ENCODE peak calls at places on chromosomes 16 and 17, in seven cellular contexts. T, X, A, Q, O, J and I are unnamed samples.

GRCh38 chr17:3944485-3945388 is 19.5 kb downstream of the ATP2A3 start:
- DNase-seq in T (peak), X (peak), A (peak), Q (no peak), O (peak), J (no peak), I (peak)

GRCh38 chr17:66834919-66835454 is at the start of gene CACNG5:
- DNase-seq in T (no peak), X (no peak), A (peak), Q (no peak), O (peak), J (no peak), I (no peak)

GRCh38 chr16:7550096-7550495 is 217.5 kb downstream of the RBFOX1 start:
- DNase-seq in T (no peak), X (no peak), A (no peak), Q (no peak), O (no peak), J (no peak), I (no peak)

GRCh38 chr17:35804658-35805192 is 4.6 kb upstream of the TAF15 start:
- DNase-seq in T (peak), X (peak), A (peak), Q (peak), O (peak), J (peak), I (peak)

GRCh38 chr16:47888142-47888541 is 267.7 kb downstream of the ABCC12 start:
- DNase-seq in T (no peak), X (peak), A (no peak), Q (peak), O (no peak), J (no peak), I (peak)

GRCh38 chr16:2532494-2533141 is 1.4 kb upstream of the CEMP1 start:
- DNase-seq in T (peak), X (no peak), A (peak), Q (peak), O (peak), J (peak), I (peak)

GRCh38 chr16:61909074-61909473 is 127.2 kb downstream of the CDH8 start:
- DNase-seq in T (no peak), X (no peak), A (no peak), Q (no peak), O (no peak), J (no peak), I (no peak)

GRCh38 chr16:88379694-88380040 is 3.1 kb upstream of the ZNF469 start:
- DNase-seq in T (no peak), X (no peak), A (peak), Q (no peak), O (no peak), J (no peak), I (no peak)

GRCh38 chr17:705863-706262 is 8.8 kb downstream of the VPS53 start:
- DNase-seq in T (no peak), X (no peak), A (no peak), Q (no peak), O (no peak), J (no peak), I (no peak)

GRCh38 chr16:74107795-74108610 is 188.6 kb upstream of the PSMD7 start:
- DNase-seq in T (peak), X (peak), A (no peak), Q (peak), O (peak), J (peak), I (peak)

GRCh38 chr17:76672270-76672851 is 28.8 kb upstream of the ST6GALNAC1 start:
- DNase-seq in T (no peak), X (no peak), A (no peak), Q (peak), O (no peak), J (no peak), I (peak)

GRCh38 chr16:24689128-24689527 is 40.3 kb upstream of the TNRC6A start:
- DNase-seq in T (peak), X (no peak), A (peak), Q (peak), O (peak), J (no peak), I (no peak)

GRCh38 chr17:10107320-10108165 is 90.9 kb downstream of the GAS7 start:
- DNase-seq in T (no peak), X (no peak), A (no peak), Q (no peak), O (no peak), J (no peak), I (no peak)

GRCh38 chr16:15773964-15774363 is 82.9 kb downstream of the MYH11 start:
- DNase-seq in T (no peak), X (no peak), A (no peak), Q (no peak), O (no peak), J (no peak), I (no peak)

GRCh38 chr17:58411408-58411894 is 5.9 kb downstream of the RNF43 start:
- DNase-seq in T (no peak), X (no peak), A (no peak), Q (no peak), O (no peak), J (no peak), I (no peak)

GRCh38 chr16:85486256-85486915 is 126.7 kb upstream of the GSE1 start:
- DNase-seq in T (no peak), X (no peak), A (no peak), Q (no peak), O (no peak), J (no peak), I (no peak)

GRCh38 chr17:17467720-17468119 is 9.1 kb upstream of the MED9 start:
- DNase-seq in T (no peak), X (no peak), A (no peak), Q (no peak), O (no peak), J (no peak), I (no peak)

GRCh38 chr17:50935201-50936124 is 69.3 kb upstream of the TOB1 start:
- DNase-seq in T (no peak), X (no peak), A (no peak), Q (peak), O (no peak), J (no peak), I (peak)

GRCh38 chr17:75849304-75849695 is 5.1 kb upstream of the UNC13D start:
- DNase-seq in T (no peak), X (no peak), A (no peak), Q (no peak), O (peak), J (no peak), I (no peak)

GRCh38 chr17:36731806-36732205 is 130.4 kb downstream of the MRM1 start:
- DNase-seq in T (no peak), X (peak), A (no peak), Q (no peak), O (no peak), J (no peak), I (peak)

GRCh38 chr17:72416054-72416691 is 295.4 kb downstream of the SOX9 start:
- DNase-seq in T (no peak), X (no peak), A (peak), Q (no peak), O (no peak), J (peak), I (no peak)

GRCh38 chr17:49817993-49818392 is 29.5 kb downstream of the KAT7 start:
- DNase-seq in T (no peak), X (no peak), A (no peak), Q (no peak), O (no peak), J (no peak), I (no peak)

GRCh38 chr16:77618951-77619350 is 103.4 kb upstream of the NUDT7 start:
- DNase-seq in T (no peak), X (no peak), A (no peak), Q (no peak), O (no peak), J (no peak), I (no peak)

GRCh38 chr17:13521784-13522183 is 79.9 kb downstream of the HS3ST3A1 start:
- DNase-seq in T (no peak), X (no peak), A (peak), Q (no peak), O (peak), J (no peak), I (no peak)

GRCh38 chr17:78979780-78980623 is at the start of gene LGALS3BP:
- DNase-seq in T (peak), X (no peak), A (peak), Q (peak), O (no peak), J (no peak), I (peak)

GRCh38 chr17:8016632-8017424 is 14.4 kb downstream of the GUCY2D start:
- DNase-seq in T (no peak), X (peak), A (peak), Q (no peak), O (peak), J (no peak), I (no peak)

GRCh38 chr17:83183951-83184506 is 104.6 kb downstream of the METRNL start:
- DNase-seq in T (no peak), X (no peak), A (no peak), Q (no peak), O (no peak), J (no peak), I (no peak)

GRCh38 chr16:27841911-27842310 is 221.6 kb downstream of the GSG1L start:
- DNase-seq in T (no peak), X (no peak), A (no peak), Q (no peak), O (no peak), J (no peak), I (no peak)

GRCh38 chr17:17061516-17061915 is 19.3 kb downstream of the MPRIP start:
- DNase-seq in T (no peak), X (no peak), A (no peak), Q (no peak), O (no peak), J (no peak), I (no peak)

GRCh38 chr17:79631640-79632431 is 21.0 kb upstream of the RBFOX3 start:
- DNase-seq in T (no peak), X (no peak), A (peak), Q (no peak), O (no peak), J (no peak), I (no peak)

GRCh38 chr16:54976651-54977200 is 46.1 kb downstream of the IRX5 start:
- DNase-seq in T (no peak), X (no peak), A (no peak), Q (no peak), O (no peak), J (no peak), I (no peak)

GRCh38 chr16:88415381-88416323 is 32.9 kb downstream of the ZNF469 start:
- DNase-seq in T (no peak), X (no peak), A (no peak), Q (no peak), O (peak), J (no peak), I (no peak)

GRCh38 chr16:8644513-8645140 is 23.1 kb downstream of the METTL22 start:
- DNase-seq in T (no peak), X (no peak), A (no peak), Q (no peak), O (no peak), J (no peak), I (no peak)

DNA sequence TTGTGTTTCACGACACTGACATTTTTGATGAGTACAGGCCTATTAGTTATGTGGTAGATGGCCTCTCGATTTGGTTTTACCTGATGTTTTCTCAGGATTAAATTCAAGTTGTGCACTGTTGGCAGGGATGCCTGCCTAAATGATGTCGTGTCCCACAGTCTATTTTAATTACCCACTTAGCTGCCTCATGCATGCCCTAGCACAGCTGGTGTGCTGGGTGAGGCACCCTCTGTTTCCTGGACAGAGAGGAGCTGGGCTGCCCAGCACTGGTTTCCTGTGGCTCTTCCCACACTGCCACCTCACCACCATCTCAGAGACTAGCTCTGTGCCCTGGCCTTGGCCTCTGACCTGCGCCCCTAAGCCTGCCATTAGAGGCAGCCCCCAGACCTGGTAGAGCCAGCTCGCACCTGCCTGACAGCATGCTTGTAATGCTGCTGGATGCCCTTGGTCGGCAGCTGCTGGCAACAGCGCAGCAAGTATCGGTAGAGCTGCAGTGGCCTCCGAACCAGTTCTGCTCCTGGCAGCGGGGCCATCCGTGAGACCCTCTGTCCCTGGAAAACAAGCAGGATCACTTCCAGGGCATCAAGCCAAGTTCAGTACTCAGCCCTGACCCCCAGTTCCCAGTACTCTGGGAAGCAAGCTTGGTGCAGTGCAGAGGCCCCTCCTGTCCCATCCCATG is 10.9 kb downstream of the LYRM9 start:
- DNase-seq in T (no peak), X (no peak), A (no peak), Q (no peak), O (no peak), J (no peak), I (no peak)
- TF ChIP-seq JUND in T (no peak), X (no peak), A (no peak), Q (no peak), O (no peak), J (no peak), I (no peak)

GRCh38 chr17:82064433-82065192 is 991 bp downstream of the DUS1L start:
- DNase-seq in T (no peak), X (no peak), A (no peak), Q (peak), O (no peak), J (no peak), I (no peak)

GRCh38 chr17:82065193-82065637 is 389 bp downstream of the DUS1L start:
- DNase-seq in T (no peak), X (no peak), A (no peak), Q (no peak), O (no peak), J (no peak), I (peak)

GRCh38 chr17:82062076-82062983 is 3.3 kb downstream of the DUS1L start:
- DNase-seq in T (no peak), X (no peak), A (no peak), Q (no peak), O (no peak), J (no peak), I (no peak)

GRCh38 chr17:82062984-82063368 is 2.6 kb downstream of the DUS1L start:
- DNase-seq in T (no peak), X (no peak), A (no peak), Q (no peak), O (no peak), J (no peak), I (no peak)

DNA sequence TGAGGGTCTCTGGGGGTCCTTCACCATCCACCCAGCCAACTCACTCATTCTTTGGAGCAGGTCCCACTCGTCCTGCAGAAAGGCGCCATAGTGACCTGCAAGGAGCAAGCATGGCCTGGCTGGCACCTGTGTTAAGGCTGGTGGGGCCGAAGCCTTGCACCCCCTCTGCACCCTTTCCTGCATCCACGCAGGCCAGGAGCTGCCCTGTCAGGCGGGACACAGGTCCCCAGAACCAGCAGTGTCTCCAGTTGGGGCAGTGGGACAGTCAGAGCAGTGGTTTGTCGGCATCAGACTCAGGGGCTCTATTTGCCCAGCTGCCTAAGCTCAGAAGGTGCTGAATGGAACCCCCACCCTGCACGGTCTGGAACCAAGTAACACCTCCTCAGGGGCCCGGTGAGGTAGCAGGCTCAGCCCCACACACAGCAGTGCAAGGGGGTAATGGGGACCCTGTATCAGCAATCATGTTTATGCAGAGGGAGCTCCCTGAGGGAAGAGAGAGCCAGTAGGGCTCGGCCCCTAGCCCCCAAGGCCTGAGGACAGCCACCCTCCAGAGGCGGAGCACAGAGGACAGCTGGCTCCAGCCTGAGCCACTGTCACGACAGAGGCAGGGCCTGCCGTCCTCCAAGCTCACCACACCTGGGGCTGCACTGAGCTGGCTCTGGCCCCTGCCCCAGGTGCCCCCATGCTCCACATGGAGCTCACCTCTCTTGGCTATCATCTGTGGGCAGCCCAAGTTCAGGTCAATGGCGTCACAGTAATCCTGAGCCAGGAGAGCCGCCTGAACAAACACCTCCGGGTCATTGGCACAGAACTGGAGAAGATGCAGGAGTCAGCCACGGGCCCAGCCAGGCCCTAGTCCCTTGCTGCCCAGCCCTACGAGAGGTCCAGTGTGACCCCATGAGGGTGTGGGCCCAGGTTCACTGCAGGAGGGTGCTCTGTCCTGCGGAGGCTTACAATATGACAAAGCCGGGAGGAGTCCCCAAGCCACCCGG is 1.9 kb downstream of the DUS1L start:
- DNase-seq in T (no peak), X (no peak), A (no peak), Q (no peak), O (no peak), J (no peak), I (peak)
- TF ChIP-seq JUND in T (no peak), X (no peak), A (no peak), Q (no peak), O (no peak), J (no peak), I (no peak)

DNA sequence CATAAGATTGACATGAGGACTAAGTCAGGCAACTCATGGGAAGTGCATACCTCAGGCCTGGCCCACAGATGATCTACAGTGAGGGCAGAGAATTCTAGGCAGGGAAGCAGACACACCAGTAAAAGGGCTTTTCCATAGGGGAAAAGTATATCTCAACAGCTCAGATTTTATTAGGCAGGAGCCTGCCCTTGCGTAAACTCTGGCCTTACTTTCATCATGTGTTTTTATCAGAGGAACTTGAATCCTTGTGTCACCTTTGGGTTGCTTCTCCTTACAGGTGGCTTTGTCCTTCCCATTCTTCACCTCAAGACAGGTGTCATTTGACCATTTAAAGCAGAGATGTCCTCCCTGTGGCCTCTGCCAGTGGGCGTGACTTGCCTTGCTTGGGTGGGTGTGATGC is 138.1 kb downstream of the MSI2 start:
- DNase-seq in T (no peak), X (no peak), A (no peak), Q (no peak), O (no peak), J (no peak), I (no peak)
- TF ChIP-seq JUND in T (no peak), X (no peak), A (no peak), Q (no peak), O (no peak), J (no peak), I (no peak)

GRCh38 chr16:49698416-49698815 is 157.5 kb downstream of the ZNF423 start:
- DNase-seq in T (no peak), X (no peak), A (peak), Q (no peak), O (peak), J (no peak), I (no peak)
- TF ChIP-seq JUND in T (no peak), X (no peak), A (no peak), Q (no peak), O (no peak), J (no peak), I (no peak)

GRCh38 chr17:45150911-45151809 is 2.9 kb downstream of the HEXIM1 start:
- DNase-seq in T (no peak), X (no peak), A (no peak), Q (no peak), O (no peak), J (no peak), I (peak)
- TF ChIP-seq JUND in T (peak), X (no peak), A (no peak), Q (no peak), O (no peak), J (no peak), I (no peak)

DNA sequence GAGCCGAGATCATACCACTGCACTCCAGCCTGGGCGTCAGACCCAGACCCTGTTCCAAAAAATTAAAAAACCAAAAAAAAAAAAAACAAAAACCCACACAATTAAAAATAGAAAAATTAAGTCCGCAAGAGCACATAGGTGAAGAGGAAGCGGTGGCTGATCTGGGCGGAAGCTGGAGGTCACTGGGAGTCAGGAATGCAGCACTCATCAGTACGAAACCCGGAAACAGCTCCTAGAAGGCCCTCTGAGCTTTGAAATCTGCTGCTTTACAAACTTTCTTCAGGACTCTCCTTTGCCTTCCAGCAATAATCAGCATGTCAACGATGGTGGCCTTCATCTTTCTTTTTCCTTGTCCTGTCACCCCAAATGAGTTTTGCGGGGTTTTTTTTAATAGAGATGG is 29.5 kb downstream of the TRAP1 start:
- DNase-seq in T (no peak), X (no peak), A (no peak), Q (no peak), O (no peak), J (no peak), I (no peak)
- TF ChIP-seq JUND in T (no peak), X (no peak), A (no peak), Q (no peak), O (no peak), J (no peak), I (no peak)